ENCODE peak calls at places on chromosome 19, in nine cellular contexts. W, U, E, N, D, T, C, B and K are unnamed samples.

GRCh38 chr19:41427647-41428480 is 690 bp upstream of the B3GNT8 start:
- DNase-seq in W (no peak), U (no peak), E (no peak), N (peak; percentile 65), D (peak; percentile 56), T (no peak), C (no peak), B (peak; percentile 28), K (peak; percentile 62)

GRCh38 chr19:44813331-44814131 is 4.6 kb downstream of the BCAM start:
- DNase-seq in W (no peak), U (no peak), E (no peak), N (no peak), D (no peak), T (no peak), C (no peak), B (no peak), K (no peak)

GRCh38 chr19:17128403-17128802 is 52.8 kb downstream of the MYO9B start:
- DNase-seq in W (no peak), U (no peak), E (no peak), N (no peak), D (no peak), T (no peak), C (no peak), B (no peak), K (no peak)

GRCh38 chr19:28705008-28705407 is 507.9 kb downstream of the UQCRFS1 start:
- DNase-seq in W (peak; percentile 21), U (no peak), E (no peak), N (no peak), D (no peak), T (no peak), C (no peak), B (no peak), K (no peak)

GRCh38 chr19:50486823-50487515 is 10.3 kb upstream of the GARIN5A start:
- DNase-seq in W (peak; percentile 51), U (no peak), E (no peak), N (no peak), D (peak; percentile 57), T (no peak), C (peak; percentile 80), B (peak; percentile 15), K (no peak)

GRCh38 chr19:8367327-8368001 is 3.5 kb downstream of the ANGPTL4 start:
- DNase-seq in W (no peak), U (peak; percentile 90), E (peak; percentile 96), N (peak; percentile 53), D (peak; percentile 95), T (no peak), C (no peak), B (peak; percentile 96), K (peak; percentile 97)

GRCh38 chr19:17394891-17395415 is 957 bp upstream of the CCDC194 start:
- DNase-seq in W (no peak), U (no peak), E (peak; percentile 58), N (no peak), D (peak; percentile 81), T (no peak), C (peak; percentile 71), B (peak; percentile 55), K (no peak)

GRCh38 chr19:6278740-6279619 is 795 bp downstream of the MLLT1 start:
- DNase-seq in W (no peak), U (no peak), E (no peak), N (no peak), D (no peak), T (no peak), C (no peak), B (no peak), K (no peak)

GRCh38 chr19:35636651-35637050 is 4.9 kb upstream of the ETV2 start:
- DNase-seq in W (no peak), U (no peak), E (no peak), N (no peak), D (no peak), T (no peak), C (no peak), B (no peak), K (no peak)

GRCh38 chr19:34481861-34482379 is 362 bp downstream of the WTIP start:
- DNase-seq in W (no peak), U (no peak), E (no peak), N (no peak), D (peak; percentile 77), T (no peak), C (no peak), B (peak; percentile 24), K (no peak)

GRCh38 chr19:52230685-52231084 is 38.7 kb upstream of the ZNF766 start:
- DNase-seq in W (no peak), U (no peak), E (no peak), N (no peak), D (no peak), T (no peak), C (no peak), B (no peak), K (no peak)

DNA sequence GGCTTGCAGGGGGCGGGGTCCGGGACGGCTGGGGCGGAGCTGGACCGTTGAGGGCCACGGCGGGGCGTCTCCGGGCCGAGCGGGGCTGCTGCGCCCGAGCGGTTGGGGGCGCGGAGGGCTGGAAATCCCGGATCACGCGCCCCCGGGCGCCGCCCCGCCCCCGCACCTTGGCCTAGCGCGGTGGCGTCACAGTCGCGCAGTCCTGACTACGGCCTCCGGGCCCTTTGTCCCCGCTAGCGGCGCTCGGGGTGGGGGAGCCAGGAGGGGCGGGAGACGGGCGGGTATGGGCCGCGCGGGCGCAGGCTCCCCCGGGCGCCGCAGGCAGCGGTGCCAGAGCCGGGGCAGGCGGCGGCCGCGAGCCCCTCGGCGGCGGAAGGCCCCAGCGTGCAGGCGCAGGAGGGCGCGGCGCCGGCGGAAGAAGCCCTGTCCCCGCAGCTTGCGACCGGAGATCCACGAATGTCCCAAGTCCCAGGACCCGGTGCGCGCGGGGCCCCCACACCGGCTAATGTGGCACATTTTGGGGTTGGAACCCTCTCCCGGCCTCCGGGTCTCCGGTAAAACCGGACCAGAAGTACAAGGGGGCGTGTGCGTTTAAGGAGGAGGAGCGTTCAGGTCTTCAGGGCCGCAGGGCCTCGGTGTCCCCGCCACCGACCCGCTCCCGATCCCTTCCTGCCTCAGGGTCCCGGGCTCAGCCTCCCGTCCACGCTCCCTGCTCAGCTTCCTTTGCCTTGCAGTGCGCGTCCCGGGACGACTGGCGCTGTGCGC is 840 bp downstream of the GPX4 start:
- DNase-seq in W (peak; percentile 72), U (no peak), E (peak; percentile 69), N (peak; percentile 60), D (peak; percentile 92), T (no peak), C (no peak), B (peak; percentile 60), K (no peak)
- TF ChIP-seq POLR2AphosphoS5 in W (no peak), U (no peak), E (peak; percentile 16), N (peak; percentile 28), D (no peak), T (no peak), C (peak; percentile 35), B (peak; percentile 34), K (peak; percentile 67)

DNA sequence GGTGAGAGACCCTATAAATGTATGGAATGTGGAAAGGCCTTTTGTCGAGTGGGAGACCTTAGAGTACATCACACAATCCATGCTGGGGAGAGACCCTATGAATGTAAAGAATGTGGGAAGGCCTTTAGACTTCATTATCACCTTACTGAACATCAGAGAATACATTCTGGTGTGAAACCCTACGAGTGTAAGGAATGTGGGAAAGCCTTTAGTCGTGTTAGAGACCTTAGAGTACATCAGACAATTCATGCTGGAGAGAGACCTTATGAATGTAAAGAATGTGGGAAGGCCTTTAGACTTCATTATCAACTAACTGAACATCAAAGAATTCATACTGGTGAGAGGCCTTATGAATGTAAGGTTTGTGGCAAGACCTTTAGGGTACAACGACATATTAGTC is 17.1 kb downstream of the ZNF546 start:
- DNase-seq in W (no peak), U (no peak), E (no peak), N (no peak), D (no peak), T (no peak), C (no peak), B (no peak), K (no peak)
- H3K9me3 ChIP-seq in W (peaks cover 57% of the 10 kb centered on the region), U (peaks cover 30% of the 10 kb centered on the region), E (peaks cover 40% of the 10 kb centered on the region), N (no peaks in the 10 kb centered on the region), D (peaks cover 19% of the 10 kb centered on the region), T (peaks cover 32% of the 10 kb centered on the region), C (peaks cover 13% of the 10 kb centered on the region), B (peaks cover 17% of the 10 kb centered on the region), K (peaks cover 82% of the 10 kb centered on the region)

GRCh38 chr19:49413348-49413747 is 9.9 kb downstream of the PTH2 start:
- DNase-seq in W (no peak), U (no peak), E (no peak), N (no peak), D (peak; percentile 74), T (no peak), C (no peak), B (no peak), K (no peak)

GRCh38 chr19:49417090-49417489 is 6.2 kb downstream of the PTH2 start:
- DNase-seq in W (no peak), U (no peak), E (no peak), N (no peak), D (no peak), T (no peak), C (no peak), B (no peak), K (no peak)

GRCh38 chr19:49415102-49415809 is 8.0 kb downstream of the PTH2 start:
- DNase-seq in W (no peak), U (no peak), E (no peak), N (no peak), D (no peak), T (no peak), C (no peak), B (no peak), K (no peak)

GRCh38 chr19:49414256-49414655 is 9.0 kb downstream of the PTH2 start:
- DNase-seq in W (no peak), U (no peak), E (no peak), N (no peak), D (no peak), T (no peak), C (no peak), B (no peak), K (no peak)

GRCh38 chr19:49415810-49416200 is 7.4 kb downstream of the PTH2 start:
- DNase-seq in W (no peak), U (no peak), E (no peak), N (no peak), D (no peak), T (no peak), C (no peak), B (no peak), K (no peak)
- H3K27ac ChIP-seq in W (no peak overlapping the region), U (no peak overlapping the region), E (no peak overlapping the region), N (no peak overlapping the region), D (no peak overlapping the region), T (no peak overlapping the region), C (no peak overlapping the region), B (no peak overlapping the region), K (no peak overlapping the region)

GRCh38 chr19:16091546-16092475 is 15.5 kb downstream of the TPM4 start:
- DNase-seq in W (no peak), U (no peak), E (no peak), N (no peak), D (no peak), T (no peak), C (no peak), B (no peak), K (no peak)

GRCh38 chr19:16087940-16088339 is 11.6 kb downstream of the TPM4 start:
- DNase-seq in W (no peak), U (no peak), E (no peak), N (peak; percentile 69), D (no peak), T (no peak), C (no peak), B (no peak), K (no peak)

GRCh38 chr19:16085115-16085514 is 8.8 kb downstream of the TPM4 start:
- DNase-seq in W (no peak), U (no peak), E (no peak), N (no peak), D (no peak), T (no peak), C (no peak), B (no peak), K (no peak)

GRCh38 chr19:16088985-16089846 is 12.9 kb downstream of the TPM4 start:
- DNase-seq in W (peak; percentile 90), U (no peak), E (no peak), N (no peak), D (no peak), T (no peak), C (no peak), B (no peak), K (no peak)

GRCh38 chr19:16088351-16088984 is 12.2 kb downstream of the TPM4 start:
- DNase-seq in W (no peak), U (no peak), E (peak; percentile 52), N (peak; percentile 65), D (no peak), T (no peak), C (no peak), B (no peak), K (no peak)
- TF ChIP-seq POLR2AphosphoS5 in W (no peak), U (no peak), E (peak; percentile 44), N (peak; percentile 73), D (no peak), T (no peak), C (no peak), B (no peak), K (peak; percentile 34)